ENCODE peak calls at places on chromosomes 1 and 21, in eight cellular contexts. One of them, this sample, is unnamed.
A peak's percentile ranks its signal among the peaks of the same experiment; 100 is the strongest.

GRCh38 chr1:219710529-219711194 is 97.8 kb upstream of the ZC3H11B start:
- DNase-seq in heart left ventricle: no peak
- DNase-seq in suprapubic skin: no peak
- DNase-seq in keratinocyte: no peak
- DNase-seq in neuronal stem cell: no peak
- DNase-seq in CD8-positive, alpha-beta memory T cell: no peak
- DNase-seq in aorta: no peak
- DNase-seq in stomach: no peak
- DNase-seq in this sample: peak; percentile 97

GRCh38 chr1:200919386-200919785 is 24.7 kb downstream of the INAVA start:
- DNase-seq in heart left ventricle: no peak
- DNase-seq in keratinocyte: no peak
- DNase-seq in suprapubic skin: peak; percentile 17
- DNase-seq in CD8-positive, alpha-beta memory T cell: no peak
- DNase-seq in stomach: no peak
- DNase-seq in aorta: no peak
- DNase-seq in neuronal stem cell: no peak
- DNase-seq in this sample: no peak

GRCh38 chr1:39694026-39694425 is 2.8 kb upstream of the HPCAL4 start:
- DNase-seq in heart left ventricle: no peak
- DNase-seq in keratinocyte: no peak
- DNase-seq in suprapubic skin: no peak
- DNase-seq in CD8-positive, alpha-beta memory T cell: no peak
- DNase-seq in neuronal stem cell: no peak
- DNase-seq in stomach: no peak
- DNase-seq in aorta: no peak
- DNase-seq in this sample: no peak

GRCh38 chr1:50836117-50836516 is 124.0 kb downstream of the FAF1 start:
- DNase-seq in neuronal stem cell: no peak
- DNase-seq in heart left ventricle: no peak
- DNase-seq in stomach: no peak
- DNase-seq in CD8-positive, alpha-beta memory T cell: no peak
- DNase-seq in suprapubic skin: no peak
- DNase-seq in keratinocyte: no peak
- DNase-seq in aorta: no peak
- DNase-seq in this sample: no peak

GRCh38 chr1:151992345-151993083 is 1.1 kb downstream of the S100A10 start:
- DNase-seq in neuronal stem cell: no peak
- DNase-seq in aorta: peak; percentile 92
- DNase-seq in heart left ventricle: peak; percentile 72
- DNase-seq in suprapubic skin: peak; percentile 96
- DNase-seq in CD8-positive, alpha-beta memory T cell: no peak
- DNase-seq in keratinocyte: peak; percentile 97
- DNase-seq in stomach: peak; percentile 92
- DNase-seq in this sample: peak; percentile 94

GRCh38 chr1:203926025-203926540 is 64.7 kb downstream of the SNRPE start:
- DNase-seq in suprapubic skin: no peak
- DNase-seq in stomach: no peak
- DNase-seq in keratinocyte: no peak
- DNase-seq in neuronal stem cell: no peak
- DNase-seq in aorta: no peak
- DNase-seq in heart left ventricle: no peak
- DNase-seq in CD8-positive, alpha-beta memory T cell: no peak
- DNase-seq in this sample: no peak

GRCh38 chr1:117883620-117884019 is 45.8 kb downstream of the GDAP2 start:
- DNase-seq in aorta: no peak
- DNase-seq in suprapubic skin: no peak
- DNase-seq in stomach: no peak
- DNase-seq in neuronal stem cell: no peak
- DNase-seq in CD8-positive, alpha-beta memory T cell: no peak
- DNase-seq in heart left ventricle: no peak
- DNase-seq in keratinocyte: no peak
- DNase-seq in this sample: no peak

GRCh38 chr1:20359451-20360330 is 69.0 kb downstream of the VWA5B1 start:
- DNase-seq in stomach: peak; percentile 40
- DNase-seq in keratinocyte: no peak
- DNase-seq in aorta: no peak
- DNase-seq in CD8-positive, alpha-beta memory T cell: no peak
- DNase-seq in neuronal stem cell: no peak
- DNase-seq in heart left ventricle: no peak
- DNase-seq in suprapubic skin: no peak
- DNase-seq in this sample: no peak

GRCh38 chr1:153353226-153353947 is 4.3 kb upstream of the S100A9 start:
- DNase-seq in suprapubic skin: peak; percentile 40
- DNase-seq in neuronal stem cell: no peak
- DNase-seq in keratinocyte: no peak
- DNase-seq in CD8-positive, alpha-beta memory T cell: no peak
- DNase-seq in stomach: no peak
- DNase-seq in aorta: no peak
- DNase-seq in heart left ventricle: no peak
- DNase-seq in this sample: peak; percentile 33

GRCh38 chr1:37325509-37326437 is 148.6 kb upstream of the ZC3H12A start:
- DNase-seq in stomach: no peak
- DNase-seq in suprapubic skin: no peak
- DNase-seq in neuronal stem cell: no peak
- DNase-seq in heart left ventricle: no peak
- DNase-seq in CD8-positive, alpha-beta memory T cell: no peak
- DNase-seq in keratinocyte: no peak
- DNase-seq in aorta: no peak
- DNase-seq in this sample: no peak

GRCh38 chr1:205994342-205994741 is 8.9 kb downstream of the RAB7B start:
- DNase-seq in CD8-positive, alpha-beta memory T cell: no peak
- DNase-seq in heart left ventricle: no peak
- DNase-seq in stomach: no peak
- DNase-seq in aorta: no peak
- DNase-seq in suprapubic skin: peak; percentile 44
- DNase-seq in neuronal stem cell: no peak
- DNase-seq in keratinocyte: no peak
- DNase-seq in this sample: no peak

GRCh38 chr1:9110669-9111356 is 18.1 kb downstream of the GPR157 start:
- DNase-seq in stomach: peak; percentile 91
- DNase-seq in neuronal stem cell: peak; percentile 76
- DNase-seq in aorta: peak; percentile 93
- DNase-seq in heart left ventricle: peak; percentile 86
- DNase-seq in keratinocyte: peak; percentile 93
- DNase-seq in suprapubic skin: peak; percentile 89
- DNase-seq in CD8-positive, alpha-beta memory T cell: peak; percentile 79
- DNase-seq in this sample: peak; percentile 74

GRCh38 chr1:234396871-234397270 is 23.6 kb downstream of the COA6 start:
- DNase-seq in neuronal stem cell: no peak
- DNase-seq in aorta: no peak
- DNase-seq in keratinocyte: no peak
- DNase-seq in suprapubic skin: no peak
- DNase-seq in CD8-positive, alpha-beta memory T cell: no peak
- DNase-seq in stomach: no peak
- DNase-seq in heart left ventricle: no peak
- DNase-seq in this sample: no peak

GRCh38 chr1:110309768-110310167 is 29.4 kb upstream of the RBM15 start:
- DNase-seq in neuronal stem cell: no peak
- DNase-seq in keratinocyte: no peak
- DNase-seq in suprapubic skin: no peak
- DNase-seq in aorta: no peak
- DNase-seq in heart left ventricle: no peak
- DNase-seq in stomach: no peak
- DNase-seq in CD8-positive, alpha-beta memory T cell: no peak
- DNase-seq in this sample: no peak

GRCh38 chr1:24047101-24047459 is 64.9 kb downstream of the MYOM3 start:
- DNase-seq in aorta: peak; percentile 75
- DNase-seq in suprapubic skin: peak; percentile 86
- DNase-seq in keratinocyte: peak; percentile 55
- DNase-seq in neuronal stem cell: no peak
- DNase-seq in CD8-positive, alpha-beta memory T cell: no peak
- DNase-seq in heart left ventricle: peak; percentile 30
- DNase-seq in stomach: no peak
- DNase-seq in this sample: peak; percentile 56

GRCh38 chr21:45947716-45948255 is 33.8 kb upstream of the COL6A1 start:
- DNase-seq in keratinocyte: no peak
- DNase-seq in neuronal stem cell: no peak
- DNase-seq in CD8-positive, alpha-beta memory T cell: no peak
- DNase-seq in suprapubic skin: peak; percentile 62
- DNase-seq in stomach: no peak
- DNase-seq in aorta: no peak
- DNase-seq in heart left ventricle: no peak
- DNase-seq in this sample: no peak

GRCh38 chr1:239260779-239261286 is 125.5 kb upstream of the CHRM3 start:
- DNase-seq in stomach: no peak
- DNase-seq in aorta: no peak
- DNase-seq in keratinocyte: no peak
- DNase-seq in heart left ventricle: no peak
- DNase-seq in suprapubic skin: no peak
- DNase-seq in neuronal stem cell: no peak
- DNase-seq in CD8-positive, alpha-beta memory T cell: no peak
- DNase-seq in this sample: no peak

DNA sequence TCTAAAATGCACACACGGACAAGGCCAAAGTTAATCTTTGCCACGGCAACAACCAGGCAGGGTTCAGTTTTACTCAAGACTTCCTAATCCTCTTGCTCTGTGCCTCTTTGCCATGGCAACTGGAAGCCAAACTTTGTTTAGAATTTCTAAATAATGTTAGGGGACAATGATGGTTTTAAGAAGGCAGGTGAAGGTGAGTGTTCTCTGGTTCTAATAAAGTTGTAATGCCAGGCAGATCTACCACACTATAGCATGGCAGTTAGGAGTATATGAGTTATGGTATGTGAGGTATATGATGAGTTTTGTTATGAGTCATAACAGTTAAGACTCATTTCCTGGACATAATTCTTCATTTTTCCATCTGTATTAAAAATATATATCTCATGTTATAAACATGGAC is 2.7 kb downstream of the PTPRC start:
- DNase-seq in stomach: no peak
- DNase-seq in suprapubic skin: no peak
- DNase-seq in keratinocyte: no peak
- DNase-seq in heart left ventricle: no peak
- DNase-seq in neuronal stem cell: no peak
- DNase-seq in CD8-positive, alpha-beta memory T cell: peak; percentile 62
- DNase-seq in aorta: no peak
- DNase-seq in this sample: no peak
- H3K4me3 ChIP-seq in stomach: no peak overlapping the region
- H3K4me3 ChIP-seq in suprapubic skin: peak overlapping the region; percentile 37
- H3K4me3 ChIP-seq in keratinocyte: no peak overlapping the region
- H3K4me3 ChIP-seq in heart left ventricle: no peak overlapping the region
- H3K4me3 ChIP-seq in neuronal stem cell: no peak overlapping the region
- H3K4me3 ChIP-seq in CD8-positive, alpha-beta memory T cell: peak overlapping the region; percentile 85
- H3K4me3 ChIP-seq in aorta: no peak overlapping the region
- H3K4me3 ChIP-seq in this sample: no peak overlapping the region

GRCh38 chr1:92808353-92808752 is 23.4 kb upstream of the EVI5 start:
- DNase-seq in stomach: no peak
- DNase-seq in aorta: no peak
- DNase-seq in CD8-positive, alpha-beta memory T cell: no peak
- DNase-seq in neuronal stem cell: no peak
- DNase-seq in suprapubic skin: no peak
- DNase-seq in heart left ventricle: no peak
- DNase-seq in keratinocyte: no peak
- DNase-seq in this sample: no peak

GRCh38 chr1:92803140-92803887 is 18.4 kb upstream of the EVI5 start:
- DNase-seq in neuronal stem cell: no peak
- DNase-seq in heart left ventricle: no peak
- DNase-seq in keratinocyte: no peak
- DNase-seq in suprapubic skin: no peak
- DNase-seq in aorta: no peak
- DNase-seq in stomach: no peak
- DNase-seq in CD8-positive, alpha-beta memory T cell: no peak
- DNase-seq in this sample: no peak

GRCh38 chr1:92805216-92805615 is 20.3 kb upstream of the EVI5 start:
- DNase-seq in aorta: no peak
- DNase-seq in stomach: no peak
- DNase-seq in CD8-positive, alpha-beta memory T cell: no peak
- DNase-seq in keratinocyte: no peak
- DNase-seq in suprapubic skin: no peak
- DNase-seq in heart left ventricle: no peak
- DNase-seq in neuronal stem cell: no peak
- DNase-seq in this sample: no peak

DNA sequence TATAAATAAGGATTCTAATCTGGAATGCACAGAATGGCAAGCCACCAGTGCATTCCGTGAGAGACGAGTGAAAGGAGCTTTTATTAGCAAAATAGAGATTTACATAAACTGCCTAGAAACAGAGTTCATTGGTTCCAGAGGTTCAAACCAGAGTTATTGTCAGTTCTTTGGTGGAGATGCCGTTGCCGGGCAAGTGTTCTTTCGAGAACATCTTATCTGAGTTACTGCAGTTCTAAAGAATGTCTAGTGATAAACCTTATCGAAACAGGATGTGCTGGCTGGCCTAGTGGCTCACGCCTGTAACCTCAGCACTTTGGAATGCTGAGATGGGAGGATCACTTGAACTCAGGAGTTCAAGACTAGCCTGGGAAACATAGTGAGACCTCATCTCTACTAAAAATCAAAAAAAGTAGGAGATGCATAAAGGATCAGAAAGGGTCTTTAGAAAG is 19.8 kb upstream of the EVI5 start:
- DNase-seq in neuronal stem cell: no peak
- DNase-seq in suprapubic skin: no peak
- DNase-seq in heart left ventricle: peak; percentile 72
- DNase-seq in CD8-positive, alpha-beta memory T cell: peak; percentile 4
- DNase-seq in keratinocyte: peak; percentile 84
- DNase-seq in aorta: peak; percentile 87
- DNase-seq in stomach: peak; percentile 85
- DNase-seq in this sample: peak; percentile 87
- H3K4me1 ChIP-seq in neuronal stem cell: no peaks in the 10 kb centered on the region
- H3K4me1 ChIP-seq in suprapubic skin: peaks cover 9% of the 10 kb centered on the region
- H3K4me1 ChIP-seq in heart left ventricle: peaks cover 2% of the 10 kb centered on the region
- H3K4me1 ChIP-seq in CD8-positive, alpha-beta memory T cell: no peaks in the 10 kb centered on the region
- H3K4me1 ChIP-seq in keratinocyte: peaks cover 27% of the 10 kb centered on the region
- H3K4me1 ChIP-seq in aorta: no peaks in the 10 kb centered on the region
- H3K4me1 ChIP-seq in stomach: peaks cover 15% of the 10 kb centered on the region
- H3K4me1 ChIP-seq in this sample: peaks cover 8% of the 10 kb centered on the region

DNA sequence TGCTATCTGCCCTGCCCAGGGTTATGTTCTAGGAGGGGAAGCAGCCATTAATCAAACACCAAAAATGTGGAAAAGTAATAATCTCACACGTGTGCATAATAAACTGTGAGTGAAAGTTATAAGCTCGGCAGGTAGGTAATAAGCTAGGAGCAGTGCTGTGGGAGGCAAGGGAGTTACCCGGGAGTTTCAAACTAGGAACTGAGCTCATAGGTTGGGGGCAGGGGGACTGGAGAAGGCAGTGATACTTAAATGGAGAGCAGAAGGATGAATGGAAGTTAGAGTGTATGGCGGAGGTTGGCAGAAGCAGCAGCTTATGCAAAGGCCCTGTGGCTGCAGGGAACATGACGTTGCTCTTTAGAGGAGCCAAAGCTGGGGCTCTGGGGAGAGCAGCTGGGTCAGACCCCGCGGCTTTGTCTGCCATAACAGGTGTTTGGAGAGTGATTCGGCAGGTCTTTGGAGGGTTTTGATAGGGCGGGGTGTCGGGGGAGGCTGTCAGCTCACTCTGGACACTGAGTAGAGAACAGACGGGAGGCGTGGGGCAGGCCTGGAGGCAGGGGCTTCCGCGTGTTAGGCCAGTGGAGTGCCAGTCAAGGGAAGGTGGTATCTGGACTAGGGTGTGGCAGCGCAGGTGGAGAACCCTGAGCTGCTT is 20.0 kb downstream of the PTPRF start:
- DNase-seq in heart left ventricle: no peak
- DNase-seq in stomach: no peak
- DNase-seq in suprapubic skin: no peak
- DNase-seq in keratinocyte: no peak
- DNase-seq in neuronal stem cell: no peak
- DNase-seq in aorta: no peak
- DNase-seq in CD8-positive, alpha-beta memory T cell: no peak
- DNase-seq in this sample: no peak
- H3K27ac ChIP-seq in heart left ventricle: peak overlapping the region; percentile 50
- H3K27ac ChIP-seq in stomach: peak overlapping the region; percentile 92
- H3K27ac ChIP-seq in suprapubic skin: peak overlapping the region; percentile 77
- H3K27ac ChIP-seq in keratinocyte: peak overlapping the region; percentile 96
- H3K27ac ChIP-seq in neuronal stem cell: peak overlapping the region; percentile 70
- H3K27ac ChIP-seq in aorta: no peak overlapping the region
- H3K27ac ChIP-seq in CD8-positive, alpha-beta memory T cell: no peak overlapping the region
- H3K27ac ChIP-seq in this sample: no peak overlapping the region

GRCh38 chr1:45954401-45954847 is 151.0 kb downstream of the MAST2 start:
- DNase-seq in neuronal stem cell: no peak
- DNase-seq in keratinocyte: no peak
- DNase-seq in stomach: no peak
- DNase-seq in CD8-positive, alpha-beta memory T cell: no peak
- DNase-seq in aorta: no peak
- DNase-seq in heart left ventricle: no peak
- DNase-seq in suprapubic skin: no peak
- DNase-seq in this sample: peak; percentile 24
- H3K4me3 ChIP-seq in neuronal stem cell: no peak overlapping the region
- H3K4me3 ChIP-seq in keratinocyte: no peak overlapping the region
- H3K4me3 ChIP-seq in stomach: no peak overlapping the region
- H3K4me3 ChIP-seq in CD8-positive, alpha-beta memory T cell: no peak overlapping the region
- H3K4me3 ChIP-seq in aorta: no peak overlapping the region
- H3K4me3 ChIP-seq in heart left ventricle: no peak overlapping the region
- H3K4me3 ChIP-seq in suprapubic skin: no peak overlapping the region
- H3K4me3 ChIP-seq in this sample: no peak overlapping the region

This sample was measured in SJSA1.